ENCODE peak calls at places on chromosome 13, in six cellular contexts. Z, X, F, E, S and U are unnamed samples. For H3K4me1, the result is how much of the 10 kb centered on the place peaks cover.

GRCh38 chr13:31518666-31519065 is 220.7 kb upstream of the RXFP2 start:
- DNase-seq in Z (no peak), X (no peak), F (no peak), E (peak), S (no peak), U (no peak)

GRCh38 chr13:48586591-48587103 is 53.8 kb upstream of the RCBTB2 start:
- DNase-seq in Z (no peak), X (peak), F (no peak), E (peak), S (no peak), U (no peak)

GRCh38 chr13:34620073-34620858 is 321.8 kb upstream of the NBEA start:
- DNase-seq in Z (no peak), X (no peak), F (no peak), E (no peak), S (no peak), U (no peak)

GRCh38 chr13:44132710-44133109 is 240.9 kb upstream of the SERP2 start:
- DNase-seq in Z (peak), X (peak), F (no peak), E (peak), S (no peak), U (peak)

GRCh38 chr13:48078251-48078656 is 16.6 kb downstream of the MED4 start:
- DNase-seq in Z (no peak), X (no peak), F (peak), E (peak), S (no peak), U (no peak)

GRCh38 chr13:30676672-30677071 is 58.7 kb upstream of the ALOX5AP start:
- DNase-seq in Z (no peak), X (peak), F (peak), E (peak), S (no peak), U (no peak)

GRCh38 chr13:29935309-29935981 is 85.0 kb upstream of the UBL3 start:
- DNase-seq in Z (no peak), X (no peak), F (peak), E (no peak), S (peak), U (no peak)

GRCh38 chr13:76455960-76456359 is 430.2 kb downstream of the KCTD12 start:
- DNase-seq in Z (no peak), X (peak), F (no peak), E (no peak), S (no peak), U (no peak)

GRCh38 chr13:49540552-49540951 is 44.8 kb downstream of the PHF11 start:
- DNase-seq in Z (no peak), X (peak), F (no peak), E (peak), S (no peak), U (no peak)

GRCh38 chr13:33112745-33113144 is 96.5 kb downstream of the KL start:
- DNase-seq in Z (no peak), X (peak), F (no peak), E (peak), S (no peak), U (no peak)

GRCh38 chr13:24923305-24923640 is 159.3 kb downstream of the RNF17 start:
- DNase-seq in Z (peak), X (peak), F (peak), E (peak), S (no peak), U (no peak)

GRCh38 chr13:49587311-49587847 is 2.0 kb upstream of the RCBTB1 start:
- DNase-seq in Z (no peak), X (peak), F (no peak), E (peak), S (no peak), U (no peak)

GRCh38 chr13:109652536-109652935 is 133.8 kb downstream of the IRS2 start:
- DNase-seq in Z (no peak), X (peak), F (peak), E (no peak), S (no peak), U (no peak)

GRCh38 chr13:99384468-99384867 is 77.3 kb upstream of the GPR183 start:
- DNase-seq in Z (no peak), X (no peak), F (no peak), E (no peak), S (peak), U (no peak)

GRCh38 chr13:32783067-32783466 is 196.8 kb downstream of the PDS5B start:
- DNase-seq in Z (no peak), X (peak), F (no peak), E (peak), S (no peak), U (no peak)

GRCh38 chr13:30520571-30520970 is 54.8 kb upstream of the HMGB1 start:
- DNase-seq in Z (no peak), X (peak), F (no peak), E (peak), S (no peak), U (no peak)

GRCh38 chr13:71513414-71514063 is 353.5 kb downstream of the DACH1 start:
- DNase-seq in Z (no peak), X (no peak), F (peak), E (no peak), S (no peak), U (no peak)

GRCh38 chr13:48292650-48293049 is 10.9 kb upstream of the RB1 start:
- DNase-seq in Z (peak), X (no peak), F (peak), E (no peak), S (no peak), U (no peak)

GRCh38 chr13:82477436-82477835 is 1404.8 kb downstream of the SLITRK1 start:
- DNase-seq in Z (no peak), X (no peak), F (no peak), E (no peak), S (no peak), U (no peak)

GRCh38 chr13:29594710-29595379 is 643 bp downstream of the SLC7A1 start:
- DNase-seq in Z (peak), X (peak), F (peak), E (peak), S (peak), U (peak)

GRCh38 chr13:108957369-108958012 is 328.1 kb downstream of the MYO16 start:
- DNase-seq in Z (peak), X (peak), F (no peak), E (peak), S (no peak), U (peak)

GRCh38 chr13:24891476-24892108 is 127.6 kb downstream of the RNF17 start:
- DNase-seq in Z (no peak), X (no peak), F (no peak), E (no peak), S (no peak), U (no peak)

GRCh38 chr13:51674276-51674675 is 90.0 kb downstream of the WDFY2 start:
- DNase-seq in Z (peak), X (no peak), F (peak), E (no peak), S (no peak), U (no peak)

GRCh38 chr13:71865858-71866172 is 1.2 kb downstream of the DACH1 start:
- DNase-seq in Z (no peak), X (no peak), F (no peak), E (no peak), S (no peak), U (no peak)

GRCh38 chr13:58977085-58977484 is 1186.6 kb downstream of the DIAPH3 start:
- DNase-seq in Z (no peak), X (no peak), F (no peak), E (no peak), S (no peak), U (no peak)

GRCh38 chr13:102197193-102197592 is 204.7 kb downstream of the FGF14 start:
- DNase-seq in Z (no peak), X (peak), F (no peak), E (peak), S (no peak), U (no peak)

DNA sequence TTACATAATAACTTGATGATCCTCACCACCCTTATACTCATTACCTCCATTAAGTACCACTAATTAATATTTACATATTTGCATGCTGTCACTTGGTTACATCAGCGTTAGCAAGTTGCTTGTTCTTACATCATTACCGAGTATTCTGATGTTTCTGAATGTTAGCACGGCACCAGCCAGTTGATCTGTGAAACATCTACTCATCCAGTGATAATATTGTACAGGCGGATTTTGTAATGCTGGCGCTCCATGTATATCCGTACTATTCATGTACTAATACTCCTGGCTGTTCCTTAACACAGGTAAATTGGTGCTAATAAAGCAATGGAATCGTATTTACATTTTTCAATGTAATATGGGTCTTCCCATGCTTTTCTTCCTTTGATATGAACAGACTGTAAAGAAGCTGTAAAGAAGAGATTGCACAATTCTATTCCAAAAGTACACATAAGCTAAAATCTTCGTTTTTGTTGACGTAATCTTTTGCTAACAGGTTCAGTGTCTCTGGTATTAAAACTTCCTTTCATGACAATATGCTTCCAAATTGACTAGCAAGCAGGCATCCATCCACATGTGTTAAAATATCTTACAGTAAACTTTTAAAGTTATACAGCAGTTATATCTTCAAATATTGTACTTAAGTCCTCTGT is 19.5 kb upstream of the SGCG start:
- DNase-seq in Z (no peak), X (no peak), F (no peak), E (peak), S (no peak), U (no peak)
- H3K4me3 ChIP-seq in Z (no peak), X (no peak), F (no peak), E (peak), S (no peak), U (no peak)

DNA sequence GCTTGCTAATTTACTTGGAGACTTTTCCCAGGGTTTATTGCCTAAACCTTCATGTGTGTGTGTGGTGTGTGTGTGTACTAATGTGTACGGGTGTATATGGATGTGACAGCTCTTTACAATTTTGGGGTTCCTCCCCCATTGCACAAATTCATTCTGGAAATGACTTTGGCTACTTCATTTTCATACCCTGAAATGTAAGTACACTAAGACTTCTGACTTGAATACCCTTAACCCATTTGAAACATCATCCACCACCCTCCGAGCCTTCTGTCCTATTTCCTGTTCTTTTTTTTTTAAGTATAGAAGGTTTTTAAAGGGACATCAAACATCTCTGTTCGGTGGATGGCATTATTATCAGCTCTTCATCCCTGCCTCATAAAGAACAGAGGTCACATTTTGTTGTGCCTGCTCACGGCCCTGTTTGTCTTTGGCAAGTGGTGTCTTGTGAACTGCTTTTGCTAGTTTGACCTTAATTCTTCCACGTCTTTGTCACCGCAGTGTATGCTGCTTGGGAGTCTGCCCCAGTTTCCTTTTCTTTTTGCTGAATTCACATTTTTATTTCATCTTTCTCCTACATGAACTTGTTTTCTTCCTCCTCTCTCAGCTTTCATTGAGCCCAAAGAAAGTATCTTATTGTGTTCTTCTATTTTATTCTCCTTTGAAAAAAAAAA is 228.3 kb downstream of the FOXO1 start:
- DNase-seq in Z (no peak), X (no peak), F (peak), E (peak), S (no peak), U (no peak)
- H3K4me1 ChIP-seq in Z (under half), X (under half), F (under half), E (under half), S (under half), U (under half)

DNA sequence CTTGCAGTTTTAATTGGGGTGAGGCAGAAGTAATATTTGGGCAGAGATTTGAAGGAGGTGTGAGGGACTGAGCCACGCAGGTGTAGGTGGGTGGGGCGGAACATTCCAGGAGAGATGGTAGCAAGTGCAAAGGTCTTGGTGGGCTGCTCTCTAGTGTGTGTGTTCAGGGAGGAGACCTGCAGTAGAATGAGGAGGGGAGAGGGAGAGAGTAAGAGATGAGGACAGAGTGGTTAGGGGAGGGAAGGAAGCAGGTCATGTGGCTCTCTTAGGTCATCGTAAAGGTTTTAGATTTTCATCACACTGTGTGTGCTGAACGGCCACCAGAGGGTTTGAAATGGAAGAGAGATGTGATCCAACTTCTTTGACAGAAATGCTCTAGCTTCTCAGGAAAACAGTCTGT is 33.5 kb downstream of the WASF3 start:
- DNase-seq in Z (no peak), X (no peak), F (no peak), E (no peak), S (no peak), U (no peak)
- H3K4me3 ChIP-seq in Z (no peak), X (no peak), F (no peak), E (no peak), S (no peak), U (no peak)

GRCh38 chr13:73989244-73989843 is 144.9 kb downstream of the KLF12 start:
- DNase-seq in Z (no peak), X (no peak), F (no peak), E (no peak), S (no peak), U (no peak)

GRCh38 chr13:73985789-73986188 is 148.4 kb downstream of the KLF12 start:
- DNase-seq in Z (no peak), X (no peak), F (no peak), E (no peak), S (no peak), U (no peak)

GRCh38 chr13:73984201-73984600 is 150.0 kb downstream of the KLF12 start:
- DNase-seq in Z (no peak), X (no peak), F (no peak), E (no peak), S (no peak), U (no peak)

GRCh38 chr13:73984949-73985691 is 149.1 kb downstream of the KLF12 start:
- DNase-seq in Z (no peak), X (no peak), F (no peak), E (no peak), S (peak), U (no peak)

GRCh38 chr13:73987618-73988017 is 146.6 kb downstream of the KLF12 start:
- DNase-seq in Z (no peak), X (no peak), F (no peak), E (no peak), S (no peak), U (no peak)
- H3K4me1 ChIP-seq in Z (under half), X (under half), F (under half), E (under half), S (half or more), U (under half)

GRCh38 chr13:80082396-80083096 is 258.4 kb downstream of the SPRY2 start:
- DNase-seq in Z (no peak), X (peak), F (no peak), E (peak), S (no peak), U (no peak)

GRCh38 chr13:80084086-80084676 is 256.7 kb downstream of the SPRY2 start:
- DNase-seq in Z (no peak), X (peak), F (peak), E (peak), S (no peak), U (no peak)

GRCh38 chr13:80086304-80086721 is 254.6 kb downstream of the SPRY2 start:
- DNase-seq in Z (no peak), X (peak), F (peak), E (peak), S (no peak), U (no peak)

GRCh38 chr13:80083516-80084085 is 257.3 kb downstream of the SPRY2 start:
- DNase-seq in Z (no peak), X (peak), F (no peak), E (peak), S (no peak), U (no peak)

DNA sequence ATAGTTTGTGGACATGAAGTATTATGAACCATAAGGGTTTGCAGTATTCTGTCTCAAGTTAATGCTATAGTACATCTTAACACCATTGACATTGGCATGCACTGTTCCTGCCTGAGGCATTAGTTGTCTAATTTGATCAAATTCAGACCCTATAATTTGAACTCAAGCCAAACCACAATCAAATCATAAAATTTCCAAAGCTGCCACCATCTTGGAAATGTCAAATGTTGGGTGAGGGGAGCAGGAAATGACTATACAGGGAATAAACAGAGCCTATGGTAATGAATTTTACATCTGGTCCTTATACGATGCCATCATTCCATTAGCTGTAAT is 257.9 kb downstream of the SPRY2 start:
- DNase-seq in Z (no peak), X (no peak), F (no peak), E (no peak), S (no peak), U (no peak)
- H3K4me3 ChIP-seq in Z (no peak), X (no peak), F (no peak), E (peak), S (no peak), U (no peak)

GRCh38 chr13:36681894-36682624 is 8.2 kb downstream of the SERTM1 start:
- DNase-seq in Z (no peak), X (no peak), F (no peak), E (no peak), S (no peak), U (no peak)

GRCh38 chr13:36680918-36681317 is 7.1 kb downstream of the SERTM1 start:
- DNase-seq in Z (no peak), X (no peak), F (no peak), E (no peak), S (no peak), U (no peak)

DNA sequence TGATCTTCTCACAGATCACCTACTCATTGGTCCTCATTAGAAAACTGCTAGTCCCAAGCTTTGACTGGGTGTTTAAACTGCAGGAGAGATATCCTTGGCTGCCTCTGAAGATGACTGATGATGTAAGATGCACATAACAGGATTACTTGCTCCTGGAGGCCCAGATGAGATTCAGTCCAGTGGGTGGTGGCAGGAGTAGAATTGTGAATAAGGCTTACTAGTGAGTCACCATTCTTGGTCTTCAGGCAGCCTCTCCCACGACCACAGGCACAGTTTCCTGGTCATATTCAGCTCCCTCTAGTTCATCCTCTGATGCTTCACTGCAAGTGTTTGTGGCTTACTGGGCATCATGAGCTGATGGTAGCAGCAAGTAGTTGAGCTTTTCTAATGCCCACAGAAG is 12.1 kb downstream of the SERTM1 start:
- DNase-seq in Z (no peak), X (peak), F (no peak), E (peak), S (no peak), U (no peak)
- H3K4me1 ChIP-seq in Z (under half), X (under half), F (under half), E (under half), S (under half), U (under half)

DNA sequence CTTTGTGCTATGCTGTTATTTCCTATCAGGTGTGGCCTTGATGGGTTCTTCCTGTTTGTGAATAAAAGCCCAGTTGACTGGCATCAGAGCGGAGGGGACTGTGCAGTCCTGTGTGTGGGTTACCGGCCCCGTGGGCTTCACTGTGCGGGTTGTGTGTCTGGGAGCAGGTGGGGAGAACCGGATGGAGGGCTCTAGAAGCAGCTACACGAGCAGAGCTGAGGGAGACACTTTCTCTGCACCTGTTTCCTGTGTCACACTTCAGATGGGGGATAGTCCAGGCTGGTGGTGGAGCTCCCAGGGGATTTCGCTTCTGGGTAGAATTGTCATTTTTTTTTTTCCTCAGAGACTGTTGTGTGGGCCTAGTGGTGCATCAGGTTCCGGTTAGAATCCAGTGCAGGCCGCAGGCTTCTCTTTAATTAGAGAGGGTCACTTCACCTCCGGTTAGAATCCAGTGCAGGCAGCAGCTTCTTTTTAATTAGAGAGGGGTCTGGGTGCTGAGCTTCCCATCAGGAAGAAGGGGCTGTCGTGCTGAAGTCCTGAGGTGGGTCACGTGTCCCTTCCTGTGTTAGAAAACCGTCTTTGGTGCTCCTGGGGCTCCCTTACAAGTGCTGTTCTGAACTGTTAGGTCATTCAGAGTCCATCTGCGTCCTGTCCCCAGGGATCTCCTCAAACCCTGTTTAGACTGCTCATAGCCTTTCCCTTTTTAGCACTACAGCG is 69.7 kb downstream of the ARHGEF7 start:
- DNase-seq in Z (no peak), X (no peak), F (peak), E (no peak), S (peak), U (no peak)
- H3K4me3 ChIP-seq in Z (no peak), X (no peak), F (no peak), E (no peak), S (peak), U (no peak)

GRCh38 chr13:28489536-28489935 is 5.4 kb downstream of the FLT1 start:
- DNase-seq in Z (no peak), X (peak), F (no peak), E (no peak), S (no peak), U (no peak)
- H3K4me1 ChIP-seq in Z (under half), X (under half), F (under half), E (under half), S (under half), U (under half)